ENCODE peak calls at places on chromosomes 4 and X, in five cellular contexts. D is mammary epithelial cell, Y is IMR-90, B is hepatocyte, U is lower leg skin. O is an unnamed sample.
A peak's percentile ranks its signal among the peaks of the same experiment; 100 is the strongest.

GRCh38 chr4:142243250-142243649 is 602.9 kb downstream of the INPP4B start:
- DNase-seq in D (no peak), Y (no peak), B (no peak), U (no peak), O (no peak)

GRCh38 chr4:24413311-24413784 is 171.0 kb downstream of the DHX15 start:
- DNase-seq in D (no peak), Y (no peak), B (no peak), U (no peak), O (no peak)

GRCh38 chrX:18983711-18984380 is at the start of gene PHKA2:
- DNase-seq in D (peak; percentile 62), Y (no peak), B (peak; percentile 70), U (peak; percentile 88), O (no peak)

GRCh38 chr4:11614426-11614825 is 185.7 kb upstream of the HS3ST1 start:
- DNase-seq in D (peak; percentile 87), Y (peak; percentile 37), B (peak; percentile 69), U (no peak), O (no peak)

GRCh38 chr4:59240030-59240429 is 1960.1 kb upstream of the ADGRL3 start:
- DNase-seq in D (no peak), Y (no peak), B (no peak), U (no peak), O (no peak)

GRCh38 chr4:112127736-112128322 is 17.4 kb upstream of the FAM241A start:
- DNase-seq in D (peak; percentile 23), Y (peak; percentile 55), B (no peak), U (no peak), O (peak; percentile 64)

GRCh38 chr4:86523333-86523732 is 70.8 kb upstream of the PTPN13 start:
- DNase-seq in D (no peak), Y (no peak), B (no peak), U (no peak), O (no peak)

GRCh38 chr4:8293131-8293975 is 23.8 kb downstream of the HTRA3 start:
- DNase-seq in D (no peak), Y (no peak), B (no peak), U (peak; percentile 79), O (no peak)

GRCh38 chr4:75892508-75892907 is 9.7 kb downstream of the PPEF2 start:
- DNase-seq in D (peak; percentile 5), Y (no peak), B (no peak), U (peak; percentile 49), O (no peak)

GRCh38 chr4:91116861-91117260 is 989.7 kb downstream of the CCSER1 start:
- DNase-seq in D (peak; percentile 32), Y (no peak), B (peak; percentile 8), U (no peak), O (peak; percentile 6)

GRCh38 chrX:41002021-41002420 is 83.2 kb upstream of the USP9X start:
- DNase-seq in D (no peak), Y (no peak), B (peak; percentile 24), U (peak; percentile 56), O (no peak)

GRCh38 chr4:122508083-122508482 is 51.6 kb upstream of the IL2 start:
- DNase-seq in D (no peak), Y (no peak), B (no peak), U (no peak), O (no peak)

GRCh38 chr4:131054489-131055019 is 1958.6 kb downstream of the C4orf33 start:
- DNase-seq in D (peak; percentile 1), Y (no peak), B (no peak), U (no peak), O (no peak)

GRCh38 chrX:45267007-45267406 is 66.3 kb upstream of the DIPK2B start:
- DNase-seq in D (no peak), Y (no peak), B (no peak), U (no peak), O (no peak)

GRCh38 chrX:64975989-64976672 is at the start of gene ZC4H2:
- DNase-seq in D (peak; percentile 69), Y (peak; percentile 76), B (peak; percentile 77), U (peak; percentile 91), O (peak; percentile 55)

GRCh38 chr4:118729287-118730286 is 44.4 kb downstream of the METTL14 start:
- DNase-seq in D (no peak), Y (peak; percentile 92), B (no peak), U (no peak), O (peak; percentile 18)

GRCh38 chr4:1784789-1785591 is 8.1 kb upstream of the FGFR3 start:
- DNase-seq in D (no peak), Y (no peak), B (peak; percentile 60), U (no peak), O (no peak)

GRCh38 chr4:140281828-140282227 is 91.6 kb upstream of the SCOC start:
- DNase-seq in D (peak; percentile 20), Y (peak; percentile 22), B (no peak), U (no peak), O (no peak)

GRCh38 chrX:12332786-12333347 is 194.6 kb downstream of the FRMPD4 start:
- DNase-seq in D (no peak), Y (no peak), B (no peak), U (no peak), O (no peak)

GRCh38 chr4:95508421-95508820 is 40.4 kb downstream of the UNC5C start:
- DNase-seq in D (peak; percentile 52), Y (peak; percentile 40), B (no peak), U (no peak), O (peak; percentile 26)

DNA sequence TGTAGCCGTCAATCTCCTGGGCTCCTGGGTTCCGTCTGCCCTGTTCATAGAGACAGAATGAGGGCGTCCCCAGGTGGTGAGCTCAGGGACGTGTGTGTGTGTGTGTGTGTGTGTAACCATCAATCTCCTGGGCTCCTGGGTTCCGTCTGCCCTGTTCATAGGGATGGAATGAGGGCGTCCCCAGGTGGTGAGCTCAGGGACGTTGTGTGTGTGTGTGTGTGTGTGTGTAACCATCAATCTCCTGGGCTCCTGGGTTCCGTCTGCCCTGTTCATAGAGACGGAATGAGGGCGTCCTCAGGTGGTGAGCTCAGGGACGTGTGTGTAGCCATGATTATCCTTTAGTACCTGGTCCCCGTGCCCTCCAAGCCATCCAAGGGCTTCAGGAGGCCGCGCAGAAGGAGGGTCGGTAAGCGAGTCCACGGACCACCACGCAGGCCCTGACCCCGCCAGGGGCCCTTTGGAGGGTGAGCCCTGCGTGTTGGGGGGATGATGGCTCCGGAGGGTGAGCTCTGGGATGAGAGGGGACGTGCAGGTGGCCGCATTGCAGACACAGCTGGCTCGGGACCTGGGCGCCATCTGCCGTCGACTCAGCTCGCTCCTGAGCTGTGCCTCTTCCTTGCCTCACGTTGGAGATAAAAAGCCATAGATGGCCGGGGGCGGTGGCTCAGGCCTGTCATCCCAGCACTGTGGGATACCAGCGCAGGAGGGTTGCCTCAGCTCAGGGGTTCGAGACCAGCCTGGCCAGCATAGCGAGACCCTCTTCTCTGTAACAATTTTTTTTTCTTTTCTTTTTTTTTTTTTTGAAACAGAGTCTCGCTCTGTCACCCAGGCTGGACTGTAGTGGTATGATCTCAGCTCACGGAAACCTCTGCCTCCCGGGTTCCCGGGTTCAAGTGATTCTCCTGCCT is 5.4 kb upstream of the GTPBP6 start:
- DNase-seq in D (peak; percentile 86), Y (peak; percentile 58), B (peak; percentile 88), U (no peak), O (peak; percentile 70)
- TF ChIP-seq CTCF in D (peak; percentile 54), Y (no peak), B (peak; percentile 42), U (no peak), O (no peak)

GRCh38 chr4:78951862-78952472 is 12.7 kb upstream of the PAQR3 start:
- DNase-seq in D (peak; percentile 23), Y (peak; percentile 45), B (peak; percentile 64), U (no peak), O (peak; percentile 28)
- TF ChIP-seq CTCF in D (peak; percentile 71), Y (peak; percentile 72), B (peak; percentile 79), U (peak; percentile 44), O (peak; percentile 68)

DNA sequence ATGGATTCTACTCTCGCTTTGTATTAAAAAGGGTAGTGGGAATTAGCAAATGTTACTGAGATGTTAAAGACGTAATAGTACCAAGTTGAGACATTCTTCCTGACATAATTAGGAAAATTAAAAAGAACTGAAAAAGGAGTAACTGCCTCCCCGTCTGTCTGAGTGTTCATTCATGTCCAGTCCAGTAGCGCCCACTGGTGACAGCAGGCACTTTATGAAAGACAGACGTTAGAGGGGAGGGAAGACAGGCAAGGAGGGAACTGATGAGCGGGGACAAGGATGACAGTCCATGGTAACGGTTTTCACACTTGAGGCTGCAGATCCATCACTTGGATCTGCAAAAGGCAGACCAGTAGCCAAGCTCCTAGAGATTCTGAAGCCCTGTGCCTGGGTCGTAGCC is 326.7 kb downstream of the STK32B start:
- DNase-seq in D (no peak), Y (peak; percentile 15), B (no peak), U (no peak), O (no peak)
- TF ChIP-seq CTCF in D (peak; percentile 49), Y (peak; percentile 31), B (no peak), U (no peak), O (peak; percentile 27)

GRCh38 chr4:82899339-82899738 is 1.2 kb upstream of the THAP9 start:
- DNase-seq in D (no peak), Y (no peak), B (no peak), U (no peak), O (no peak)

GRCh38 chr4:82900335-82901128 is at the start of gene THAP9:
- DNase-seq in D (peak; percentile 100), Y (peak; percentile 100), B (peak; percentile 99), U (peak; percentile 100), O (peak; percentile 99)

GRCh38 chr4:82896755-82897154 is 3.8 kb upstream of the THAP9 start:
- DNase-seq in D (no peak), Y (no peak), B (no peak), U (no peak), O (no peak)

GRCh38 chr4:82900016-82900334 is 560 bp upstream of the THAP9 start:
- DNase-seq in D (no peak), Y (peak; percentile 44), B (peak; percentile 40), U (no peak), O (no peak)

DNA sequence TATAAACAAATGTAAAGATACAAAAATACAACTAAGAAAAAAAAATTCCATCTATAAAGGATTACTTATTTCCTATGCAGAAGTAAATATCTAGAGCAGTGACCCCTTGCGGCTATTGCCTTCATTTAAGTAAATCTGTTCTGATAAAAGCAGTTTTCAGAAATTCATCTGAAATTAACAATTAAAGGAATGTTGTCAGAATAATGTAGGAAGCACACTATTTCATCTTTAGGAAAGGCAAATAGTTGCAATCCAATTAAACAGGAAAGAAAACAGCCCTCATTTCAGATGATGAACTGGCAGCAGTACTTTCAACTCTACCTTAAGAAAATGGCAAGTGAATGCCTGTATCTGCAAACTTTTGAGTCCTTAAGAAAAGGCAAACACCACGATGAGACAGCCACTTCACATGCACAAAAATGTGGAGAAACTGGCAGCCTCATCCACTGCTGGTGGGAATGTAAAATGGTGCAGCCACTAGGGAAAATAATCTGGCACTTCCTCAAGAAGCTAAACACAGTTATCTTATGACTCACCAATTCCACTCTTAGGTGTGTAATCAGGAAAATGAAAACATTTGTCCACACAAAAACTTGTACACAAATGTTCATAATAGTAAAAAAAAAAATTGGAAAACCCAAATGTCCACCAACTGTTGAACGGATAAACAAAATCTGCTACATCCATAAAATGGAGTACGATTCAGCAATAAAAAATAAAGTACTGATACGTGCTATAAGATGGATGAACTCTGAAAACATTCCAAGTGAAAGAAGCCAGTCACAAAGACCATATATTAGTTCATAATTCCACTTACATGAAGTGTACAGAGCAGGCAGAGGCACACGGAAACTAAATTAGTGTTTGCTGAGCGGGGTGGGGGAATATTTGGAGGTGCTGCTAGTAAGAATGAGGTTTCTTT is 2.0 kb upstream of the THAP9 start:
- DNase-seq in D (peak; percentile 56), Y (peak; percentile 91), B (peak; percentile 61), U (no peak), O (peak; percentile 89)
- TF ChIP-seq CTCF in D (peak; percentile 39), Y (peak; percentile 41), B (peak; percentile 46), U (no peak), O (peak; percentile 30)

O was measured in astrocyte of the cerebellum.